ENCODE peak calls at places on chromosomes 3 and 15, in ten cellular contexts. T is fibroblast of lung, V is HCT116, A is ovary, I is heart left ventricle, G is tibial nerve, X is endodermal cell, E is spleen, B is RWPE2, K is HepG2. J is an unnamed sample.

GRCh38 chr3:159229161-159229560 is 427.3 kb downstream of the MFSD1 start:
- DNase-seq in T (no peak), V (no peak), A (no peak), I (no peak), G (no peak), X (no peak), E (no peak), B (no peak), K (no peak), J (no peak)

GRCh38 chr3:33612641-33613040 is 105.4 kb downstream of the CLASP2 start:
- DNase-seq in T (no peak), V (no peak), A (no peak), I (no peak), G (no peak), X (no peak), E (no peak), B (no peak), K (peak; percentile 11), J (no peak)

GRCh38 chr3:12455740-12456139 is 28.5 kb upstream of the TSEN2 start:
- DNase-seq in T (no peak), V (no peak), A (no peak), I (no peak), G (no peak), X (no peak), E (no peak), B (no peak), K (no peak), J (no peak)

GRCh38 chr3:144921710-144922109 is 950.1 kb downstream of the DIPK2A start:
- DNase-seq in T (no peak), V (no peak), A (no peak), I (no peak), G (no peak), X (no peak), E (no peak), B (no peak), K (no peak), J (no peak)

GRCh38 chr3:171986208-171986607 is 53.2 kb upstream of the FNDC3B start:
- DNase-seq in T (no peak), V (no peak), A (no peak), I (no peak), G (no peak), X (no peak), E (no peak), B (no peak), K (no peak), J (no peak)

GRCh38 chr15:91294795-91295194 is 194.7 kb downstream of the SV2B start:
- DNase-seq in T (no peak), V (no peak), A (no peak), I (no peak), G (no peak), X (no peak), E (no peak), B (no peak), K (no peak), J (no peak)

GRCh38 chr15:25862087-25862468 is 1.0 kb downstream of the ATP10A start:
- DNase-seq in T (peak; percentile 5), V (no peak), A (no peak), I (no peak), G (no peak), X (peak; percentile 60), E (no peak), B (no peak), K (no peak), J (peak; percentile 71)

GRCh38 chr3:17176757-17177156 is 292.0 kb downstream of the PLCL2 start:
- DNase-seq in T (no peak), V (no peak), A (no peak), I (no peak), G (no peak), X (no peak), E (no peak), B (no peak), K (no peak), J (no peak)

GRCh38 chr3:143998266-143998665 is 26.6 kb downstream of the DIPK2A start:
- DNase-seq in T (peak; percentile 69), V (no peak), A (no peak), I (no peak), G (peak; percentile 7), X (no peak), E (no peak), B (no peak), K (no peak), J (no peak)

GRCh38 chr3:160697628-160698382 is 20.8 kb downstream of the ARL14 start:
- DNase-seq in T (peak; percentile 42), V (no peak), A (no peak), I (no peak), G (no peak), X (no peak), E (no peak), B (no peak), K (no peak), J (no peak)

GRCh38 chr3:57017481-57017880 is 43.0 kb upstream of the SPATA12 start:
- DNase-seq in T (peak; percentile 65), V (peak; percentile 43), A (no peak), I (no peak), G (no peak), X (peak; percentile 64), E (no peak), B (no peak), K (peak; percentile 24), J (no peak)

GRCh38 chr3:11678735-11679134 is 35.0 kb upstream of the VGLL4 start:
- DNase-seq in T (peak; percentile 43), V (no peak), A (no peak), I (no peak), G (no peak), X (no peak), E (no peak), B (no peak), K (no peak), J (no peak)

GRCh38 chr3:109177888-109178287 is 41.4 kb downstream of the C3orf85 start:
- DNase-seq in T (no peak), V (no peak), A (no peak), I (no peak), G (no peak), X (no peak), E (no peak), B (no peak), K (no peak), J (no peak)

GRCh38 chr15:51135276-51135675 is 40.6 kb upstream of the TNFAIP8L3 start:
- DNase-seq in T (no peak), V (no peak), A (no peak), I (no peak), G (no peak), X (no peak), E (no peak), B (no peak), K (no peak), J (no peak)

GRCh38 chr3:149590691-149591441 is 67.0 kb downstream of the WWTR1 start:
- DNase-seq in T (no peak), V (no peak), A (no peak), I (no peak), G (no peak), X (no peak), E (no peak), B (no peak), K (no peak), J (no peak)

GRCh38 chr3:113819866-113820265 is 18.7 kb upstream of the GRAMD1C start:
- DNase-seq in T (no peak), V (no peak), A (no peak), I (no peak), G (no peak), X (no peak), E (no peak), B (no peak), K (no peak), J (no peak)

GRCh38 chr3:189714991-189715961 is 84.1 kb downstream of the TP63 start:
- DNase-seq in T (peak; percentile 32), V (no peak), A (no peak), I (no peak), G (no peak), X (no peak), E (no peak), B (no peak), K (no peak), J (no peak)

GRCh38 chr3:84165278-84165677 is 793.5 kb upstream of the CADM2 start:
- DNase-seq in T (no peak), V (no peak), A (no peak), I (no peak), G (no peak), X (no peak), E (no peak), B (no peak), K (no peak), J (no peak)

DNA sequence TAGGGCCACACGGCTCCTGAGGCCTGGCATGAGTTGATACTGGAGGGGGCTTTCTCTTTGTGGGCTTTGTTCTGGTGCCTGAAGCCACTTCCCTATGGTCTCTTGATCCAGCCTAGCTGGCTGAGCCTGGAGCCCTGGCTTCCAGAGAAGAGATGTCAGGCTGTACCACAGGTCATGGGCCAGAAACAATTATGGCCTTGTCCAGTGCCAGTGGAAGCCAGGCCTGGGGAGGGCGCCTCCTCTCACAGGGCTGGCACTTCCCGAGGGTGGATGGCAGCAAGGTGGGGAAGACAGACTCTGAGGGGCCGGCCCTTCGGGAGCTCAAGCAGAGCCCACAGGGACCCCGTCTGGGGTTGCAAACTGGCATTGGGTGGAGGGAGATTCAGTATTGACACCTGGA is 34.9 kb upstream of the ACAD9 start:
- DNase-seq in T (no peak), V (no peak), A (no peak), I (no peak), G (no peak), X (no peak), E (peak; percentile 69), B (no peak), K (no peak), J (no peak)
- TF ChIP-seq CTCF in T (no peak), V (no peak), A (no peak), I (no peak), G (no peak), X (no peak), E (no peak), B (no peak), K (peak; percentile 8), J (no peak)

GRCh38 chr15:64333986-64334385 is 22.0 kb downstream of the CSNK1G1 start:
- DNase-seq in T (no peak), V (no peak), A (no peak), I (no peak), G (no peak), X (no peak), E (no peak), B (no peak), K (no peak), J (no peak)
- H3K4me3 ChIP-seq in T (no peak overlapping the region), V (no peak overlapping the region), A (no peak overlapping the region), I (no peak overlapping the region), G (no peak overlapping the region), X (no peak overlapping the region), E (no peak overlapping the region), B (no peak overlapping the region), K (no peak overlapping the region), J (no peak overlapping the region)

GRCh38 chr15:31325976-31326728 is 483 bp upstream of the KLF13 start:
- DNase-seq in T (peak; percentile 97), V (peak; percentile 91), A (peak; percentile 99), I (peak; percentile 100), G (peak; percentile 97), X (peak; percentile 99), E (peak; percentile 100), B (peak; percentile 99), K (peak; percentile 89), J (peak; percentile 99)
- H3K27ac ChIP-seq in T (peak overlapping the region; percentile 94), V (peak overlapping the region; percentile 94), A (peak overlapping the region; percentile 96), I (peak overlapping the region; percentile 99), G (peak overlapping the region; percentile 100), X (peak overlapping the region; percentile 86), E (peak overlapping the region; percentile 100), B (peak overlapping the region; percentile 82), K (peak overlapping the region; percentile 82), J (peak overlapping the region; percentile 99)

DNA sequence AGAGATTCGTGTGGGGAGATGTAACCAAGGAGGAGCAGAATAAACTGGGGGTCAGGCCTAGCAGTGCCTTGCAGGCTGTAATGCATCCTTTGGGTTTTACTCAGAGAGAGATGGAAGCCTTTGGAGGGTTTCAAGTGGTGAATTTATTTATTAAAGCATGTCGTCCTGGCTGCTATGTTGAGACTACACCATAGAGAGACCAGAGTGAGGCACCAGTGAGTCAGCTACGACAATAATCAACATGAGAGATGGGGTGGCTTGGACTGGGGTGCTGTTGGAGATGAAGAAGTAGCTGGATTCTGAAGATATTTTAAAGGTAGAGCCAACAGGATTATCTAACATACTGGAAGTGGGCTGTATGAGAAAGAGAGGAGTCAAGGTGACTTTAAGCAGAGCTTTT is 335.3 kb upstream of the ARHGEF26 start:
- DNase-seq in T (no peak), V (no peak), A (no peak), I (no peak), G (no peak), X (no peak), E (no peak), B (no peak), K (no peak), J (no peak)
- TF ChIP-seq CTCF in T (no peak), V (peak; percentile 6), A (no peak), I (no peak), G (no peak), X (peak; percentile 50), E (no peak), B (no peak), K (peak; percentile 6), J (no peak)